ENCODE peak calls at places on chromosomes 5 and 9, in seven cellular contexts. One of them, this sample, is unnamed.

GRCh38 chr9:138100711-138101349 is 223.2 kb downstream of the CACNA1B start:
- DNase-seq in stimulated activated CD4-positive, alpha-beta T cell treated with anti-CD3 and anti-CD28 coated beads, TNF-alpha, amount 100 ng/mL, for 48 hours: no peak
- DNase-seq in H7: peak; percentile 66
- DNase-seq in suprapubic skin: no peak
- DNase-seq in head of caudate nucleus: no peak
- DNase-seq in pancreas: no peak
- DNase-seq in HFF-Myc: no peak
- DNase-seq in this sample: no peak

GRCh38 chr9:138038244-138038671 is 160.7 kb downstream of the CACNA1B start:
- DNase-seq in stimulated activated CD4-positive, alpha-beta T cell treated with anti-CD3 and anti-CD28 coated beads, TNF-alpha, amount 100 ng/mL, for 48 hours: no peak
- DNase-seq in H7: no peak
- DNase-seq in suprapubic skin: no peak
- DNase-seq in head of caudate nucleus: no peak
- DNase-seq in pancreas: no peak
- DNase-seq in HFF-Myc: no peak
- DNase-seq in this sample: no peak

GRCh38 chr5:36552626-36553393 is 53.6 kb upstream of the SLC1A3 start:
- DNase-seq in stimulated activated CD4-positive, alpha-beta T cell treated with anti-CD3 and anti-CD28 coated beads, TNF-alpha, amount 100 ng/mL, for 48 hours: no peak
- DNase-seq in H7: no peak
- DNase-seq in suprapubic skin: no peak
- DNase-seq in head of caudate nucleus: no peak
- DNase-seq in pancreas: no peak
- DNase-seq in HFF-Myc: no peak
- DNase-seq in this sample: no peak

GRCh38 chr5:176559683-176560082 is 10.5 kb downstream of the CDHR2 start:
- DNase-seq in stimulated activated CD4-positive, alpha-beta T cell treated with anti-CD3 and anti-CD28 coated beads, TNF-alpha, amount 100 ng/mL, for 48 hours: no peak
- DNase-seq in H7: peak; percentile 71
- DNase-seq in suprapubic skin: no peak
- DNase-seq in head of caudate nucleus: no peak
- DNase-seq in pancreas: no peak
- DNase-seq in HFF-Myc: no peak
- DNase-seq in this sample: no peak

GRCh38 chr5:143148461-143149170 is 254.9 kb downstream of the NR3C1 start:
- DNase-seq in stimulated activated CD4-positive, alpha-beta T cell treated with anti-CD3 and anti-CD28 coated beads, TNF-alpha, amount 100 ng/mL, for 48 hours: no peak
- DNase-seq in H7: no peak
- DNase-seq in suprapubic skin: no peak
- DNase-seq in head of caudate nucleus: no peak
- DNase-seq in pancreas: no peak
- DNase-seq in HFF-Myc: no peak
- DNase-seq in this sample: no peak

GRCh38 chr5:132428811-132429440 is 59.4 kb downstream of the SLC22A5 start:
- DNase-seq in stimulated activated CD4-positive, alpha-beta T cell treated with anti-CD3 and anti-CD28 coated beads, TNF-alpha, amount 100 ng/mL, for 48 hours: no peak
- DNase-seq in H7: no peak
- DNase-seq in suprapubic skin: no peak
- DNase-seq in head of caudate nucleus: no peak
- DNase-seq in pancreas: no peak
- DNase-seq in HFF-Myc: no peak
- DNase-seq in this sample: no peak

GRCh38 chr9:106704056-106704625 is 158.8 kb upstream of the ZNF462 start:
- DNase-seq in stimulated activated CD4-positive, alpha-beta T cell treated with anti-CD3 and anti-CD28 coated beads, TNF-alpha, amount 100 ng/mL, for 48 hours: no peak
- DNase-seq in H7: no peak
- DNase-seq in suprapubic skin: no peak
- DNase-seq in head of caudate nucleus: no peak
- DNase-seq in pancreas: no peak
- DNase-seq in HFF-Myc: no peak
- DNase-seq in this sample: no peak

GRCh38 chr5:176610430-176610763 is 441 bp upstream of the GPRIN1 start:
- DNase-seq in stimulated activated CD4-positive, alpha-beta T cell treated with anti-CD3 and anti-CD28 coated beads, TNF-alpha, amount 100 ng/mL, for 48 hours: no peak
- DNase-seq in H7: no peak
- DNase-seq in suprapubic skin: no peak
- DNase-seq in head of caudate nucleus: no peak
- DNase-seq in pancreas: no peak
- DNase-seq in HFF-Myc: no peak
- DNase-seq in this sample: no peak

GRCh38 chr5:100623719-100624118 is 88.5 kb downstream of the FAM174A start:
- DNase-seq in stimulated activated CD4-positive, alpha-beta T cell treated with anti-CD3 and anti-CD28 coated beads, TNF-alpha, amount 100 ng/mL, for 48 hours: no peak
- DNase-seq in H7: no peak
- DNase-seq in suprapubic skin: no peak
- DNase-seq in head of caudate nucleus: no peak
- DNase-seq in pancreas: no peak
- DNase-seq in HFF-Myc: no peak
- DNase-seq in this sample: peak; percentile 8

GRCh38 chr5:72653586-72653985 is 146.4 kb upstream of the ZNF366 start:
- DNase-seq in stimulated activated CD4-positive, alpha-beta T cell treated with anti-CD3 and anti-CD28 coated beads, TNF-alpha, amount 100 ng/mL, for 48 hours: no peak
- DNase-seq in H7: no peak
- DNase-seq in suprapubic skin: no peak
- DNase-seq in head of caudate nucleus: no peak
- DNase-seq in pancreas: no peak
- DNase-seq in HFF-Myc: no peak
- DNase-seq in this sample: no peak

GRCh38 chr5:37767251-37767650 is 72.6 kb downstream of the GDNF start:
- DNase-seq in stimulated activated CD4-positive, alpha-beta T cell treated with anti-CD3 and anti-CD28 coated beads, TNF-alpha, amount 100 ng/mL, for 48 hours: no peak
- DNase-seq in H7: no peak
- DNase-seq in suprapubic skin: no peak
- DNase-seq in head of caudate nucleus: no peak
- DNase-seq in pancreas: no peak
- DNase-seq in HFF-Myc: no peak
- DNase-seq in this sample: no peak

GRCh38 chr5:163571755-163572154 is 66.3 kb downstream of the MAT2B start:
- DNase-seq in stimulated activated CD4-positive, alpha-beta T cell treated with anti-CD3 and anti-CD28 coated beads, TNF-alpha, amount 100 ng/mL, for 48 hours: no peak
- DNase-seq in H7: no peak
- DNase-seq in suprapubic skin: no peak
- DNase-seq in head of caudate nucleus: no peak
- DNase-seq in pancreas: no peak
- DNase-seq in HFF-Myc: peak; percentile 99
- DNase-seq in this sample: no peak

GRCh38 chr5:75265731-75266130 is 29.1 kb upstream of the ANKRD31 start:
- DNase-seq in stimulated activated CD4-positive, alpha-beta T cell treated with anti-CD3 and anti-CD28 coated beads, TNF-alpha, amount 100 ng/mL, for 48 hours: no peak
- DNase-seq in H7: peak; percentile 58
- DNase-seq in suprapubic skin: no peak
- DNase-seq in head of caudate nucleus: no peak
- DNase-seq in pancreas: no peak
- DNase-seq in HFF-Myc: no peak
- DNase-seq in this sample: peak; percentile 7

GRCh38 chr9:24487250-24487861 is 58.3 kb downstream of the IZUMO3 start:
- DNase-seq in stimulated activated CD4-positive, alpha-beta T cell treated with anti-CD3 and anti-CD28 coated beads, TNF-alpha, amount 100 ng/mL, for 48 hours: no peak
- DNase-seq in H7: no peak
- DNase-seq in suprapubic skin: no peak
- DNase-seq in head of caudate nucleus: no peak
- DNase-seq in pancreas: no peak
- DNase-seq in HFF-Myc: no peak
- DNase-seq in this sample: no peak

GRCh38 chr5:5965132-5965531 is 413.2 kb downstream of the MED10 start:
- DNase-seq in stimulated activated CD4-positive, alpha-beta T cell treated with anti-CD3 and anti-CD28 coated beads, TNF-alpha, amount 100 ng/mL, for 48 hours: no peak
- DNase-seq in H7: no peak
- DNase-seq in suprapubic skin: no peak
- DNase-seq in head of caudate nucleus: no peak
- DNase-seq in pancreas: no peak
- DNase-seq in HFF-Myc: no peak
- DNase-seq in this sample: no peak

GRCh38 chr5:72647806-72648205 is 140.6 kb upstream of the ZNF366 start:
- DNase-seq in stimulated activated CD4-positive, alpha-beta T cell treated with anti-CD3 and anti-CD28 coated beads, TNF-alpha, amount 100 ng/mL, for 48 hours: no peak
- DNase-seq in H7: no peak
- DNase-seq in suprapubic skin: no peak
- DNase-seq in head of caudate nucleus: no peak
- DNase-seq in pancreas: no peak
- DNase-seq in HFF-Myc: no peak
- DNase-seq in this sample: no peak

GRCh38 chr5:4375640-4376039 is 764.5 kb upstream of the ADAMTS16 start:
- DNase-seq in stimulated activated CD4-positive, alpha-beta T cell treated with anti-CD3 and anti-CD28 coated beads, TNF-alpha, amount 100 ng/mL, for 48 hours: no peak
- DNase-seq in H7: no peak
- DNase-seq in suprapubic skin: no peak
- DNase-seq in head of caudate nucleus: no peak
- DNase-seq in pancreas: no peak
- DNase-seq in HFF-Myc: no peak
- DNase-seq in this sample: no peak

GRCh38 chr5:23445573-23445972 is 61.8 kb upstream of the PRDM9 start:
- DNase-seq in stimulated activated CD4-positive, alpha-beta T cell treated with anti-CD3 and anti-CD28 coated beads, TNF-alpha, amount 100 ng/mL, for 48 hours: no peak
- DNase-seq in H7: no peak
- DNase-seq in suprapubic skin: no peak
- DNase-seq in head of caudate nucleus: no peak
- DNase-seq in pancreas: no peak
- DNase-seq in HFF-Myc: no peak
- DNase-seq in this sample: no peak

GRCh38 chr9:137716694-137717287 is 98.0 kb downstream of the EHMT1 start:
- DNase-seq in stimulated activated CD4-positive, alpha-beta T cell treated with anti-CD3 and anti-CD28 coated beads, TNF-alpha, amount 100 ng/mL, for 48 hours: no peak
- DNase-seq in H7: peak; percentile 18
- DNase-seq in suprapubic skin: no peak
- DNase-seq in head of caudate nucleus: no peak
- DNase-seq in pancreas: no peak
- DNase-seq in HFF-Myc: no peak
- DNase-seq in this sample: no peak